ENCODE peak calls at places on chromosomes 12 and 14, in four cellular contexts. F, C, O and J are unnamed samples.

GRCh38 chr14:94542111-94542810 is 19.0 kb upstream of the SERPINA4 start:
- DNase-seq in C (no peak), F (peak), O (no peak), J (no peak)

GRCh38 chr12:27814411-27814810 is 34.4 kb upstream of the MANSC4 start:
- DNase-seq in F (no peak), O (no peak), C (no peak), J (no peak)

GRCh38 chr12:40137252-40137651 is 31.4 kb upstream of the SLC2A13 start:
- DNase-seq in O (no peak), F (no peak), C (no peak), J (no peak)

GRCh38 chr14:38721822-38722431 is 381.1 kb downstream of the SEC23A start:
- DNase-seq in O (peak), F (peak), C (peak), J (peak)

GRCh38 chr14:78278464-78278863 is 108.3 kb downstream of the NRXN3 start:
- DNase-seq in C (no peak), F (no peak), O (no peak), J (peak)

GRCh38 chr12:130708648-130709047 is 7.5 kb downstream of the RIMBP2 start:
- DNase-seq in C (no peak), O (no peak), F (no peak), J (no peak)

GRCh38 chr12:124709722-124710656 is 142.6 kb upstream of the NCOR2 start:
- DNase-seq in O (no peak), F (peak), C (no peak), J (peak)

GRCh38 chr12:66456622-66457021 is 154.3 kb downstream of the HELB start:
- DNase-seq in F (no peak), C (no peak), O (no peak), J (no peak)

GRCh38 chr12:574475-575128 is 88.6 kb downstream of the NINJ2 start:
- DNase-seq in C (no peak), O (no peak), F (no peak), J (no peak)

GRCh38 chr12:108838194-108839010 is 19.0 kb downstream of the SSH1 start:
- DNase-seq in F (peak), O (no peak), C (peak), J (peak)

GRCh38 chr12:129202109-129202814 is 349.0 kb downstream of the GLT1D1 start:
- DNase-seq in F (no peak), O (no peak), C (no peak), J (no peak)

GRCh38 chr14:32379447-32379846 is 50.3 kb downstream of the AKAP6 start:
- DNase-seq in C (no peak), F (no peak), O (no peak), J (no peak)

GRCh38 chr14:35988972-35989690 is 163.0 kb downstream of the BRMS1L start:
- DNase-seq in F (no peak), O (no peak), C (no peak), J (no peak)

GRCh38 chr12:57519758-57520007 is 631 bp downstream of the DDIT3 start:
- DNase-seq in F (no peak), C (no peak), O (peak), J (no peak)

GRCh38 chr14:60705100-60705499 is 19.1 kb downstream of the SIX4 start:
- DNase-seq in O (no peak), C (no peak), F (no peak), J (no peak)

GRCh38 chr12:61397668-61398067 is 862.5 kb upstream of the USP15 start:
- DNase-seq in C (no peak), O (no peak), F (no peak), J (no peak)

GRCh38 chr12:89970646-89971192 is 262.1 kb upstream of the ATP2B1 start:
- DNase-seq in F (no peak), C (no peak), O (no peak), J (no peak)

GRCh38 chr12:127926004-127926403 is 341.0 kb upstream of the TMEM132C start:
- DNase-seq in F (peak), O (peak), C (no peak), J (no peak)

GRCh38 chr12:106125351-106126085 is 13.2 kb downstream of the NUAK1 start:
- DNase-seq in O (no peak), F (no peak), C (no peak), J (no peak)

GRCh38 chr14:74409441-74409840 is 16.6 kb downstream of the SYNDIG1L start:
- DNase-seq in C (no peak), F (no peak), O (no peak), J (no peak)